ENCODE peak calls at places on chromosomes 4 and X, in eight cellular contexts. U is fibroblast of mammary gland, O is brain microvascular endothelial cell, R is lung, G is left ventricle myocardium inferior, Q is testis, I is kidney epithelial cell, X is BE2C. C is an unnamed sample.
A peak's percentile ranks its signal among the peaks of the same experiment; 100 is the strongest.

GRCh38 chr4:26785766-26786165 is 74.9 kb upstream of the STIM2 start:
- DNase-seq in U (no peak), O (no peak), R (no peak), G (no peak), Q (no peak), I (no peak), X (no peak), C (no peak)

GRCh38 chr4:74583757-74584156 is 138.8 kb downstream of the AREG start:
- DNase-seq in U (peak; percentile 58), O (no peak), R (no peak), G (no peak), Q (no peak), I (no peak), X (no peak), C (no peak)

GRCh38 chr4:6524436-6524835 is 50.6 kb upstream of the MAN2B2 start:
- DNase-seq in U (no peak), O (no peak), R (no peak), G (no peak), Q (no peak), I (no peak), X (no peak), C (no peak)

GRCh38 chr4:24917076-24917856 is 4.4 kb upstream of the CCDC149 start:
- DNase-seq in U (no peak), O (no peak), R (no peak), G (no peak), Q (no peak), I (no peak), X (no peak), C (no peak)

GRCh38 chrX:19670321-19670750 is 155.0 kb upstream of the MAP3K15 start:
- DNase-seq in U (peak; percentile 88), O (no peak), R (no peak), G (no peak), Q (no peak), I (no peak), X (no peak), C (no peak)

GRCh38 chrX:38939067-38939466 is 137.8 kb downstream of the MID1IP1 start:
- DNase-seq in U (peak; percentile 96), O (no peak), R (no peak), G (no peak), Q (no peak), I (no peak), X (no peak), C (no peak)

GRCh38 chrX:37454537-37455285 is 105.5 kb downstream of the PRRG1 start:
- DNase-seq in U (peak; percentile 9), O (peak; percentile 11), R (no peak), G (no peak), Q (no peak), I (peak; percentile 35), X (no peak), C (peak; percentile 5)

GRCh38 chrX:104565791-104566687 is at the start of gene IL1RAPL2:
- DNase-seq in U (peak; percentile 28), O (no peak), R (no peak), G (no peak), Q (peak; percentile 54), I (no peak), X (peak; percentile 28), C (no peak)

GRCh38 chrX:120269379-120270035 is 18.9 kb downstream of the ZBTB33 start:
- DNase-seq in U (peak; percentile 23), O (no peak), R (peak; percentile 38), G (no peak), Q (no peak), I (no peak), X (no peak), C (no peak)

GRCh38 chrX:122270809-122271494 is 913.1 kb upstream of the GRIA3 start:
- DNase-seq in U (no peak), O (no peak), R (no peak), G (no peak), Q (no peak), I (no peak), X (no peak), C (no peak)

DNA sequence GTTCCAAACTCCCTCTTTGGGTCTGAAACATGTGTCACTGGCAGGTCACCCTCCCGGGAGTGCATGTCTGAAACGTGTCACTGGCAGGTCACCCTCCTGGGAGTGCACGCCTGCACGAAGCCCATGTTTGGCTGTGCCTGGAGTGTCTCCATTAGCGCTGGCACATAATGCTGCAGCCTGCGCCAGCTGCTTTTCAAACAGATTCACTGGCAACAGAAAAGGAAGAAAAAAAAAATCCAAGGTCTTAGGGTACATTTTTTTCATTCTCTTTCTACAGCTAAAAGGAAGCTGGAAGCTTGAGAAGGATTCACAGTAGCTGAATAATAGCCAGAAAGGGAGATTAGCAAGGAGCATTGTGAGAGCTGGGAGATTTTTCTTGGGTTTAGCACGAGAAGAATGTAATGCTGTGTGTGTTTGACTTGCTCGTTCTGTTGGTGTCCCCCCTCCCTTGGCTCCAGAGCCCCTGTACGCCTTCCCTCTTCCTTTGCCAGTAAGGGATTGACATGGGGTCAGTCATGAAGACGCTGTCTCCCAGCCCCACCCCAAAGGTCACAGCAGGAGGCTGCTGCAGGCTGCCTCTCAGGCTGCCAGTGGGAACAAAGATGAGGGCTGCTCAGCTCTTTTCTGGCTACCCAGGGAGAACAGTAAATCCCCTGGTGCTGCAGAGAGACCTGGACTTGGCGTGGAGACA is 39.1 kb upstream of the TLR3 start:
- DNase-seq in U (peak; percentile 9), O (peak; percentile 67), R (peak; percentile 50), G (peak; percentile 83), Q (peak; percentile 45), I (no peak), X (peak; percentile 78), C (peak; percentile 95)
- H3K4me3 ChIP-seq in U (no peak overlapping the region), O (no peak overlapping the region), R (no peak overlapping the region), G (peak overlapping the region; percentile 45), Q (no peak overlapping the region), I (no peak overlapping the region), X (peak overlapping the region; percentile 46), C (peak overlapping the region; percentile 28)

DNA sequence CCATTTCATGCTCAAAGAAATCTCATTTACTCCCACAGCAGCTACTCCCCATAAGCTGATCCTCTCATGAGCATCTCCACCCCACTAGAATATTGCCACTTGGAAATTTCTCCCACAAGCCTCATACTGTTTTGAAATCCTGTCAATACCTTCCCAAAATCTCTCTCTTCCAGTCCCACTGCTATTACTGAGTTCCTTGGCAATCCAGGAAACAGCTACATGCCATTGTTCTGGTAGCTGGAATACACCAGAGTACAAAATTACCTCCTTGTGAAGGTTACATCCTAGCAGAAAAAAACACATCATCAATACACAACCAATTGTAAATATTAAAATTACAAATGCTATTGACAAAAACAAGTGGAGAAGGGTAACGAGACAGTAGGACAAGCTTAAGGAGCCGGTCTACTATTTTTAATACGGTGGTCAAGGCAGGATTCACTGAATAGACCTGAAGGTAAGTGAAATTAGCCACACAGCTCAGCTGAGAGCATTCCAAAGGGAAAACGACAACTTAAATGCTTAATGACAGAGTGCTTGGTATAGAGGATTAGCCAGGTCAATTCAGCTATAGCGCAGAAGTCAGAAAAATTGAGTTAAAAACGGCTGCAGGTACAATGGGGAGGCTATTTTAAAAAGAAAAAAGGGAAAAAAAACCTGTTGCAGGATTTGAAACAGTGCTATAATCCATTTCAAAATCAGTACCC is 6.4 kb downstream of the RPL9 start:
- DNase-seq in U (no peak), O (no peak), R (no peak), G (no peak), Q (no peak), I (no peak), X (no peak), C (no peak)
- TF ChIP-seq CTCF in U (no peak), O (no peak), R (no peak), G (no peak), Q (no peak), I (no peak), X (no peak), C (no peak)

GRCh38 chrX:22087158-22087557 is 55.0 kb downstream of the PHEX start:
- DNase-seq in U (no peak), O (no peak), R (no peak), G (no peak), Q (no peak), I (no peak), X (no peak), C (no peak)
- H3K4me3 ChIP-seq in U (no peak overlapping the region), O (no peak overlapping the region), R (no peak overlapping the region), G (no peak overlapping the region), Q (no peak overlapping the region), I (no peak overlapping the region), X (no peak overlapping the region), C (no peak overlapping the region)

DNA sequence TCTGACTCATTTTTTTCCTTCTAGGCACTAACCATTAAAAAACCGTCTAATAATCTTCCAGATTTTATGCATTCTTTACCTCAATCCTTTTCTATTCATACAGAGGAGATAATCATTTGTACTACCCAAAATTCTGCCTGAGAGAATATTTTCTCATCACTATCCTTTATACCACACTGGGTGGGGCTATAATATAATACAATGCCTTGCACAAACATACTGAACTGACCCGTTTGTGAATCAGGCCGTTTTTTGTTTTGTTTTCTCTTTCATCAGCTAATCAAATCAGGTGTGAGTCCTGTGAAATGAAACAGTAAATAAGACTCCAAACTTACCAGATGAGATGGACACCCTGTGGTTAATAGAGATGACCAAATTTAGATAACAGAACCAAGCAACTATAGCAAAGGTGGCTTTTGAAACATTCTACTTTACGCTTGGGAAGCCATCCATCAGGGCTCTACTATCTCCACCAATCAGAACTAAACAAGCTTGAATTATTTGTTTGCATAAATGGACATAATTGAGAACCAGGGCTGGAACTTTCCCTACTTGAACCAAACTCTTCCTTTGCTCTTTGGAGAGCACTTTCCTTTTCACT is 573.0 kb downstream of the GABRG1 start:
- DNase-seq in U (no peak), O (no peak), R (no peak), G (no peak), Q (no peak), I (no peak), X (no peak), C (no peak)
- TF ChIP-seq CTCF in U (no peak), O (no peak), R (no peak), G (peak; percentile 31), Q (no peak), I (no peak), X (no peak), C (no peak)

DNA sequence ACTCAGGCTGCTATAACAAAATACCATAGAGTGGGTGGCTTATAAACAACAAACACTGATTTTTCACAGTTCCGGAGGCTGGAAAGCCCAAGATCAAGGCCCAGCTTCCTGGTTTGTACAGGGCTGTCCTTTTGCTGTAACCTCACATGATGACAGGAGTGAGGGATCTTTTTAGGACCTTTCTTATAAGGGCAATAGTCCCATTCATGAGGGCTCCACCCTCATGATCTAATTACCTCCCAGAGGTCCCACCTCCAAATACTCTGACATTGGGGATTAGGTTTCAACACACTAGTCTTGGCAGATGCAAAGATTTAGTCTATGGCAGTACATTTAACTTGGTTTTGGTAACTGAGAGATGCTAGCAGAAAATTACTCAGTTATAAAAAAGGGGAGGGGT is 20.9 kb downstream of the GPAT3 start:
- DNase-seq in U (peak; percentile 22), O (no peak), R (no peak), G (no peak), Q (no peak), I (no peak), X (no peak), C (no peak)
- H3K4me3 ChIP-seq in U (no peak overlapping the region), O (no peak overlapping the region), R (no peak overlapping the region), G (no peak overlapping the region), Q (no peak overlapping the region), I (no peak overlapping the region), X (no peak overlapping the region), C (no peak overlapping the region)

GRCh38 chr4:163048447-163048846 is 118.2 kb downstream of the NAF1 start:
- DNase-seq in U (peak; percentile 32), O (peak; percentile 42), R (no peak), G (no peak), Q (peak; percentile 60), I (no peak), X (peak; percentile 38), C (peak; percentile 2)
- TF ChIP-seq CTCF in U (peak; percentile 55), O (peak; percentile 67), R (no peak), G (peak; percentile 42), Q (peak; percentile 46), I (peak; percentile 49), X (peak; percentile 59), C (peak; percentile 71)